ENCODE peak calls at places on chromosomes 5 and 9, in eight cellular contexts. N, X, L, Z, R, P, J and K are unnamed samples.

GRCh38 chr5:156120777-156121176 is 206.2 kb upstream of the SGCD start:
- DNase-seq in X (no peak), R (no peak), N (peak; percentile 66), Z (no peak), J (no peak), L (no peak), P (no peak), K (no peak)

GRCh38 chr9:136741885-136742568 is 713 bp downstream of the LCN10 start:
- DNase-seq in J (no peak), R (no peak), N (no peak), Z (no peak), L (no peak), P (no peak), X (no peak), K (no peak)

GRCh38 chr5:133478611-133479010 is 133.7 kb downstream of the FSTL4 start:
- DNase-seq in L (no peak), X (no peak), P (no peak), J (no peak), N (no peak), Z (no peak), R (no peak), K (no peak)

GRCh38 chr5:116320486-116320885 is 235.7 kb downstream of the COMMD10 start:
- DNase-seq in J (no peak), L (no peak), R (no peak), X (no peak), N (peak; percentile 34), P (no peak), Z (no peak), K (no peak)

GRCh38 chr9:109036744-109037680 is 23.7 kb upstream of the CTNNAL1 start:
- DNase-seq in N (peak; percentile 17), P (no peak), J (no peak), R (no peak), Z (no peak), X (no peak), L (no peak), K (no peak)

GRCh38 chr9:116550728-116551436 is 136.2 kb upstream of the TRIM32 start:
- DNase-seq in R (no peak), Z (no peak), N (peak; percentile 62), P (no peak), X (peak; percentile 4), J (peak; percentile 36), L (no peak), K (no peak)

GRCh38 chr5:16937023-16937379 is 913 bp upstream of the MYO10 start:
- DNase-seq in R (no peak), P (no peak), L (no peak), J (no peak), Z (peak; percentile 59), N (no peak), X (no peak), K (no peak)

GRCh38 chr5:180785794-180786221 is 16.8 kb downstream of the MGAT1 start:
- DNase-seq in X (peak; percentile 94), R (no peak), Z (peak; percentile 59), P (peak; percentile 88), N (peak; percentile 75), J (peak; percentile 64), L (no peak), K (no peak)

GRCh38 chr5:1502046-1502736 is 21.6 kb downstream of the LPCAT1 start:
- DNase-seq in L (peak; percentile 78), N (no peak), Z (peak; percentile 87), J (peak; percentile 81), P (no peak), R (peak; percentile 24), X (peak; percentile 63), K (no peak)

GRCh38 chr5:174454464-174454863 is 269.9 kb upstream of the MSX2 start:
- DNase-seq in N (no peak), P (no peak), R (peak; percentile 55), L (no peak), J (no peak), X (no peak), Z (no peak), K (no peak)

GRCh38 chr5:125160787-125161502 is 414.5 kb upstream of the ZNF608 start:
- DNase-seq in P (peak; percentile 47), Z (peak; percentile 36), J (no peak), R (no peak), N (no peak), X (peak; percentile 74), L (no peak), K (no peak)

GRCh38 chr9:120558454-120558853 is 21.5 kb downstream of the CDK5RAP2 start:
- DNase-seq in Z (no peak), L (no peak), N (no peak), J (no peak), X (no peak), R (no peak), P (no peak), K (no peak)

DNA sequence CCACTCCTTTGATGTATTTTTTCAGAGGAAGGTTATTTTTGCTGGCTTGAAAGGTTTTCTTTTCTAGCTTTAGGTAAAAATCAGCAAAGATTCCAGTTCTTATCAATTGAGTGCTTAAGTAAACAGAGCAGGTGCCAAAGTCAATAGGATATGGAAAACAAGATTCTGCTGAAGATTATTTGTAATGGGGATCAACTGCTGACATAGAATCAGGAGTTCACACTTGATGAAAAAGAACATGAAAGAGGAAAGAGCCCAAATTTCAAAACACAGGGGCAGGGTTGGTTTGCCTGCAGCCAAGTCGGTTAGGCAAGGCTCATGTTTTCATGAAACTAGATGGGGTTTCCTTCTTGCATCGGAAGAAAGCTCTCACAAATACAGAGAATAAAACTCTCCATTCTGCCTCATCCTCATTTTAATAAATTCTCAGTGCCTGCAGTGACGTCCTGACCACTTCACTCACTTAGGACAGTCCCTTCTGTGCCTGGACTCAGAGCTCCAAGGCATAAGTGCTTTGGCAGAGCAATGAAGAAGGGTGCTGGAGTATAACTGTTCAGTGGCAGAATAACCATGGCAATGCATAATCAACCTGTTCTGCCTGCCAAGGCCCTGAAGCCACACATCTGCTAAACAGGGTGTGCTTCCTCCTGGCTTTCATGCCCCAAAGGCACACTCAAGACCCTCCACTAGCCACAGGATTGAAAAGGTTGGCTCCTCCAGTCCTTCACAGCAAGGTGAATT is 179.6 kb downstream of the GNAQ start:
- DNase-seq in R (no peak), J (no peak), N (no peak), L (no peak), P (no peak), X (no peak), Z (no peak), K (no peak)
- H3K4me1 ChIP-seq in R (peaks cover 14% of the 10 kb centered on the region), J (peaks cover 45% of the 10 kb centered on the region), N (peaks cover 32% of the 10 kb centered on the region), L (peaks cover 19% of the 10 kb centered on the region), P (no peaks in the 10 kb centered on the region), X (peaks cover 4% of the 10 kb centered on the region), Z (peaks cover 76% of the 10 kb centered on the region), K (peaks cover 24% of the 10 kb centered on the region)

GRCh38 chr9:123864291-123864690 is 65.6 kb downstream of the DENND1A start:
- DNase-seq in N (no peak), P (no peak), X (peak; percentile 23), L (no peak), R (no peak), Z (no peak), J (no peak), K (no peak)

GRCh38 chr9:123867034-123867433 is 62.9 kb downstream of the DENND1A start:
- DNase-seq in R (peak; percentile 11), L (no peak), X (no peak), P (no peak), J (no peak), Z (no peak), N (no peak), K (no peak)

GRCh38 chr9:123866497-123866896 is 63.4 kb downstream of the DENND1A start:
- DNase-seq in X (no peak), N (no peak), J (no peak), Z (no peak), R (peak; percentile 19), P (no peak), L (no peak), K (no peak)

GRCh38 chr9:123865226-123865625 is 64.7 kb downstream of the DENND1A start:
- DNase-seq in R (no peak), J (no peak), Z (no peak), P (no peak), N (no peak), X (no peak), L (peak; percentile 56), K (no peak)

GRCh38 chr9:123867971-123868370 is 62.0 kb downstream of the DENND1A start:
- DNase-seq in L (no peak), Z (no peak), P (no peak), X (peak; percentile 43), J (no peak), N (peak; percentile 19), R (no peak), K (no peak)
- H3K4me1 ChIP-seq in L (no peaks in the 10 kb centered on the region), Z (peaks cover 43% of the 10 kb centered on the region), P (peaks cover 6% of the 10 kb centered on the region), X (peaks cover 7% of the 10 kb centered on the region), J (peaks cover 40% of the 10 kb centered on the region), N (peaks cover 29% of the 10 kb centered on the region), R (peaks cover 24% of the 10 kb centered on the region), K (no peaks in the 10 kb centered on the region)

GRCh38 chr9:131982683-131983239 is 96.9 kb downstream of the MED27 start:
- DNase-seq in Z (no peak), L (no peak), J (no peak), R (no peak), N (no peak), P (no peak), X (no peak), K (no peak)

GRCh38 chr9:131984564-131984963 is 95.1 kb downstream of the MED27 start:
- DNase-seq in N (no peak), R (no peak), P (no peak), X (no peak), L (no peak), Z (no peak), J (no peak), K (no peak)

GRCh38 chr9:131980267-131980916 is 99.3 kb downstream of the MED27 start:
- DNase-seq in N (peak; percentile 24), P (no peak), X (no peak), Z (no peak), L (no peak), R (no peak), J (no peak), K (no peak)

GRCh38 chr9:131981116-131981847 is 98.4 kb downstream of the MED27 start:
- DNase-seq in P (no peak), Z (no peak), J (no peak), X (no peak), R (no peak), L (no peak), N (peak; percentile 11), K (no peak)

GRCh38 chr9:131982102-131982501 is 97.6 kb downstream of the MED27 start:
- DNase-seq in L (no peak), R (no peak), P (no peak), J (no peak), X (no peak), Z (no peak), N (no peak), K (no peak)
- H3K4me1 ChIP-seq in L (no peaks in the 10 kb centered on the region), R (no peaks in the 10 kb centered on the region), P (no peaks in the 10 kb centered on the region), J (no peaks in the 10 kb centered on the region), X (no peaks in the 10 kb centered on the region), Z (peaks cover 4% of the 10 kb centered on the region), N (peaks cover 12% of the 10 kb centered on the region), K (peaks cover 6% of the 10 kb centered on the region)

DNA sequence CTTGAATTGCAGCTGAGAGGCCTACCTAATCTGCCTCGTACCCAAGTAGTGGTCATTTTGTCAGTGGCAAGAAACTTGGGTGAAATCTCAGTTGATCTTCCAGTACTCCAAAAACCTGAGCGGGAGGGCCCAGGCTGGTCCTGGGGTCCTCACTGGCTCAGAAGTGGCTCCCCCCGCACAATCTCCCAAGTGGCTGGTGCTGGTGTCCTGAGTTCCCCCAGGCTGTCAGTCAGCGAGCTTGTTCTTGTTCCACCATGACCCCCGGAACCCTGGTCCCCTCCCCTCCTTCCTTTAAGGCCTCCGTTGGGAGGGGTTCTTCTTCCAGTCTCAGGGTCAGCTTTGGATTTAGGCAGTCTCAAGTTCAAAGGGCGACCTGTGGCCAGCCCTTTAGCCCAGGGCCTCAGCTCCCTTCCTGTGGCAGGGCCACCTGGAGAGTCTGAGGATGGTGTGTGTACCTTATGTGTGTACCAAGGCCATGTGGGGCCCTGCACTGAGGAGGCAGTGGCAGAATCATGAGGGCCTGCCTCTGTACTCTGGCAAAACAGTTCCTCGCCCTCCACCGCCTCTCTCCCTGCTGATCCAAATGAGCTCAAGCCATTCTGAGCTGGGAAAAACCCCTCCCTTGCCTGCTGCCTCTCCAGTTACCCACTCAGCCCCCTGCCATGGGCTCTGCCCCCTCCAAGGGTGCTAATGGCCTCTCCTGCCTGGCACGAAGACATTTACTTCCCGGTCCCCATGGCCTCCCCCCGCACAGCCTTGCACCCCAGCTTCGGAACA is 4.5 kb upstream of the DBN1 start:
- DNase-seq in X (no peak), Z (no peak), P (no peak), J (no peak), N (no peak), L (no peak), R (no peak), K (no peak)
- H3K4me1 ChIP-seq in X (peaks cover 6% of the 10 kb centered on the region), Z (peaks cover 24% of the 10 kb centered on the region), P (peaks cover 10% of the 10 kb centered on the region), J (peaks cover 17% of the 10 kb centered on the region), N (peaks cover 49% of the 10 kb centered on the region), L (peaks cover 9% of the 10 kb centered on the region), R (no peaks in the 10 kb centered on the region), K (peaks cover 9% of the 10 kb centered on the region)